ENCODE peak calls at places on chromosomes 1 and 21, in five cellular contexts. Q is MM.1S, B is endothelial cell of umbilical vein, T is GM23248, E is fibroblast of lung. M is an unnamed sample.

GRCh38 chr1:224734261-224734935 is 118.3 kb downstream of the CNIH3 start:
- DNase-seq in T (no peak), B (no peak), Q (no peak), E (no peak), M (no peak)

GRCh38 chr1:201419737-201420607 is 1.6 kb downstream of the TNNI1 start:
- DNase-seq in B (no peak), T (no peak), E (no peak), Q (no peak), M (no peak)

GRCh38 chr1:28160677-28161328 is 15.7 kb downstream of the PTAFR start:
- DNase-seq in E (peak; percentile 86), Q (no peak), T (peak; percentile 90), B (peak; percentile 89), M (no peak)

GRCh38 chr1:8373547-8374270 is 55.8 kb downstream of the SLC45A1 start:
- DNase-seq in E (peak; percentile 78), B (peak; percentile 90), Q (no peak), T (peak; percentile 95), M (peak; percentile 80)

GRCh38 chr1:118649406-118649805 is 338.7 kb downstream of the TBX15 start:
- DNase-seq in Q (no peak), B (no peak), T (no peak), E (no peak), M (no peak)

GRCh38 chr1:206633708-206634121 is 1.6 kb upstream of the DYRK3 start:
- DNase-seq in B (no peak), E (peak; percentile 94), T (peak; percentile 95), Q (no peak), M (no peak)

GRCh38 chr21:45278156-45278911 is 9.4 kb downstream of the POFUT2 start:
- DNase-seq in E (no peak), T (no peak), B (no peak), Q (no peak), M (no peak)

GRCh38 chr1:234466945-234467344 is 12.0 kb downstream of the TARBP1 start:
- DNase-seq in Q (no peak), E (no peak), B (no peak), T (no peak), M (no peak)

GRCh38 chr1:6485140-6485936 is 6.1 kb downstream of the PLEKHG5 start:
- DNase-seq in Q (no peak), E (no peak), T (peak; percentile 45), B (peak; percentile 26), M (no peak)

GRCh38 chr21:25949701-25950100 is 214.9 kb downstream of the GABPA start:
- DNase-seq in Q (no peak), B (no peak), T (no peak), E (no peak), M (no peak)

GRCh38 chr1:78047131-78047530 is 1.4 kb downstream of the GIPC2 start:
- DNase-seq in B (peak; percentile 77), E (no peak), Q (no peak), T (no peak), M (no peak)

GRCh38 chr1:233884461-233885151 is 19.9 kb upstream of the SLC35F3 start:
- DNase-seq in E (no peak), B (no peak), T (no peak), Q (no peak), M (no peak)

GRCh38 chr1:201191723-201192477 is 1.3 kb downstream of the IGFN1 start:
- DNase-seq in E (peak; percentile 75), B (peak; percentile 13), T (peak; percentile 95), Q (no peak), M (peak; percentile 30)

GRCh38 chr1:9127395-9128160 is 1.3 kb downstream of the GPR157 start:
- DNase-seq in T (no peak), B (no peak), Q (no peak), E (no peak), M (no peak)

GRCh38 chr1:94855307-94855700 is 35.1 kb downstream of the SLC44A3 start:
- DNase-seq in B (peak; percentile 22), Q (no peak), E (peak; percentile 27), T (peak; percentile 46), M (no peak)

GRCh38 chr1:245645894-245646293 is 491.1 kb downstream of the KIF26B start:
- DNase-seq in T (no peak), B (no peak), E (no peak), Q (no peak), M (no peak)

GRCh38 chr1:12407050-12407961 is 177.5 kb downstream of the VPS13D start:
- DNase-seq in Q (no peak), T (peak; percentile 85), E (peak; percentile 80), B (peak; percentile 91), M (peak; percentile 22)

GRCh38 chr1:21184266-21184665 is 7.6 kb upstream of the EIF4G3 start:
- DNase-seq in T (no peak), E (no peak), B (no peak), Q (peak; percentile 74), M (no peak)

GRCh38 chr1:84611796-84612195 is 37.6 kb upstream of the CTBS start:
- DNase-seq in Q (peak; percentile 15), E (peak; percentile 43), T (peak; percentile 33), B (peak; percentile 74), M (no peak)

GRCh38 chr1:84606977-84607376 is 32.7 kb upstream of the CTBS start:
- DNase-seq in Q (no peak), T (no peak), E (no peak), B (no peak), M (no peak)

GRCh38 chr1:84613887-84614286 is 39.6 kb upstream of the CTBS start:
- DNase-seq in E (no peak), B (no peak), T (no peak), Q (no peak), M (no peak)

GRCh38 chr1:84613026-84613425 is 38.8 kb upstream of the CTBS start:
- DNase-seq in Q (no peak), B (no peak), E (peak; percentile 30), T (peak; percentile 56), M (no peak)

DNA sequence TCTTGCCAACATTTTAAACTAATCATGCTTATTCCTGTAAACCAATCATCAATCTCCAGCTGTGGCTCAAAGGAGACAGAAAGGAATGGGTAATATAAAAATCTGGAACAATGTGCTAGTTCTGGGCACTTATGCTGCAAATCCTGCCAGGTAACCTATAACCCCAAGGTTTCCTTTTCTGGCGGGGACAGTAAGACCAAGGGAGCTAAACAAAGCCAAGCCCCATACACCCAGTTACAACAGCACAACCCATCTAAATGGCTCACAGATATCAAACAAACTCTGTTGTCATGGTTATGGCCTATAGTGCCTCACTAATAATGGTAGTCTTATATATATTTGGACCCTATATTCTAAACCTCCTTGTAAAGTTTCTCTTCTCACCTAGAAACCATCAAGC is 36.9 kb upstream of the CTBS start:
- DNase-seq in E (no peak), Q (no peak), B (peak; percentile 39), T (no peak), M (no peak)
- H3K4me1 ChIP-seq in E (no peaks in the 10 kb centered on the region), Q (no peaks in the 10 kb centered on the region), B (no peaks in the 10 kb centered on the region), T (no peaks in the 10 kb centered on the region), M (no peaks in the 10 kb centered on the region)

GRCh38 chr1:51842255-51842654 is 36.3 kb downstream of the NRDC start:
- DNase-seq in T (no peak), E (no peak), B (no peak), Q (no peak), M (peak; percentile 70)
- H3K27ac ChIP-seq in T (no peak overlapping the region), E (no peak overlapping the region), B (no peak overlapping the region), Q (no peak overlapping the region), M (peak overlapping the region; percentile 99)

GRCh38 chr1:26411624-26412074 is 1.0 kb downstream of the LIN28A start:
- DNase-seq in Q (no peak), B (no peak), T (no peak), E (no peak), M (no peak)

GRCh38 chr1:26409191-26409751 is 1.3 kb upstream of the LIN28A start:
- DNase-seq in B (no peak), T (no peak), E (no peak), Q (no peak), M (no peak)

GRCh38 chr1:26413031-26413430 is 2.4 kb downstream of the LIN28A start:
- DNase-seq in Q (no peak), B (no peak), E (no peak), T (no peak), M (no peak)

GRCh38 chr1:26412180-26412840 is 1.7 kb downstream of the LIN28A start:
- DNase-seq in B (no peak), T (no peak), E (no peak), Q (no peak), M (peak; percentile 39)

GRCh38 chr1:26410706-26411623 is at the start of gene LIN28A:
- DNase-seq in E (no peak), Q (no peak), T (no peak), B (no peak), M (no peak)
- TF ChIP-seq EZH2 in E (peak; percentile 99), Q (no peak), T (no peak), B (peak; percentile 96), M (peak; percentile 96)

GRCh38 chr1:199098468-199098867 is 459.6 kb downstream of the PTPRC start:
- DNase-seq in Q (peak; percentile 61), E (no peak), T (no peak), B (no peak), M (no peak)
- H3K4me1 ChIP-seq in Q (peaks cover 20% of the 10 kb centered on the region), E (no peaks in the 10 kb centered on the region), T (no peaks in the 10 kb centered on the region), B (no peaks in the 10 kb centered on the region), M (no peaks in the 10 kb centered on the region)

DNA sequence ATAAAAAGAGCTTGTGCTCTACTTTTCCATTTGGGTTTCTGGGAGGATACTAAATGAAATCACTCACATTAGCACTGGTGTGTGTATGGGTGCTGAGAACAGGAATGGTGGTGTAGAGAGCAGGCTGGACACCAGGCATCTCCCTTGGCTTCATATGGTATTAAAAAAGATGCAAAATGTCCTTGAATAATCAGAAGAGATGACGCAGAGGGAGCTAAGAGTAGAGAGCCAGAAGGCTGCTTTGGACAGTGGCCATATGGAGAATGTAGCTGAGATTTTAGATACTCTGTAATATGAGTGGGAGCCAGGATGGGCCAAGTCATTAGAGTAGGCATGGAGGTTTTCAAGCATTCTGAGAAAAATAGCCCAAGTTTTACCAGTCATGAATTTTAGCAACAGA is 112.3 kb upstream of the ZRANB2 start:
- DNase-seq in T (peak; percentile 65), E (peak; percentile 58), Q (no peak), B (no peak), M (no peak)
- H3K27ac ChIP-seq in T (no peak overlapping the region), E (no peak overlapping the region), Q (no peak overlapping the region), B (no peak overlapping the region), M (no peak overlapping the region)

DNA sequence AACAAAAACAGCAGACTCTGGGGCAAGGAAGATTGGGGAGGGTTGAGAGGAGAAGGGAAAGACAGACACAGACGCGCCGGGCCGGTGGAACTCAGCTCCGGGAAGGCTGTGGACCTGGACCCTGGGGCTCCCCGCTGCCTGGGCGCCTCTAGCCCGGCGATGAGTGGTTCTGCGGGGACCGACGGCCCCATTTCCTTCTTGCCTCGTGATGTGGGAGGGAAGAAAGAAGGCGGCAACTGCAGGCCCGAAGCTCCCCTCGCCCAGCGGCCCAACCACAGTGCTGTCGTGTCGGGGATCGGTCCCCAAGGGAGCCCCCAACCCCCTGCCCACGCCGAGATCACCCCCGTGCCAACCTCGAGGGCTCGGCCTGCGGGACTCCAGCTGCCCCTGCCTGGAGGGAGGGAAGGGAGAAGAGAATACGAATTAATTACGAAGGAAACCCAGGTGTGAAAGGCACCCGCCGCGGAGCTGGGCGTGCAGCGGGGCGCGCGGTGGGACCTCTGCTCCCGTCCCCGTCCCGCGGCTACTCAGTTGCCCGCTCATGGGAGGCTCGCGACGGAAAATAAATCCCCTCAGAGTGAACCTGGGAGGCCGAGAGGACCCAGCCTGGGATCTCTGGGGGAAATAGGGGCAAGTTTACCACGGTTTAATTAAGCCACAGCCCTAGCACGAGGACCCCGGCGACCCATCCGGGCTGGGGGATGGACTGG is 7.4 kb downstream of the FOXD3 start:
- DNase-seq in Q (no peak), E (no peak), T (no peak), B (no peak), M (no peak)
- TF ChIP-seq EZH2 in Q (no peak), E (peak; percentile 74), T (no peak), B (peak; percentile 99), M (no peak)

M was measured in A673.